ENCODE peak calls at places on chromosomes 12 and 14, in eight cellular contexts. N is transverse colon; C is foreskin fibroblast; E is NCI-H2081; H is progenitor cell of endocrine pancreas; D is ureter; X is central memory CD8-positive, alpha-beta T cell; G is cerebellar cortex. V is an unnamed sample.
A peak's percentile ranks its signal among the peaks of the same experiment; 100 is the strongest.

GRCh38 chr14:34931206-34931605 is 51.6 kb upstream of the SRP54 start:
- DNase-seq in X (peak; percentile 36), H (no peak), G (no peak), C (peak; percentile 52), D (peak; percentile 47), N (peak; percentile 20), E (no peak), V (no peak)

GRCh38 chr12:119176267-119177055 is 2.3 kb upstream of the HSPB8 start:
- DNase-seq in N (peak; percentile 81), X (no peak), G (no peak), E (peak; percentile 68), H (no peak), C (peak; percentile 73), D (peak; percentile 91), V (peak; percentile 81)

GRCh38 chr14:105852378-105853088 is 326.1 kb downstream of the TMEM121 start:
- DNase-seq in H (no peak), G (no peak), X (no peak), E (no peak), C (no peak), N (peak; percentile 5), D (no peak), V (peak; percentile 5)

GRCh38 chr14:23034498-23035302 is at the start of gene PSMB5:
- DNase-seq in N (peak; percentile 91), E (no peak), C (peak; percentile 96), G (peak; percentile 99), D (peak; percentile 93), H (peak; percentile 64), X (peak; percentile 85), V (peak; percentile 97)

GRCh38 chr14:66490143-66491111 is 4.3 kb downstream of the CCDC196 start:
- DNase-seq in X (no peak), N (no peak), H (no peak), C (no peak), G (no peak), D (no peak), E (no peak), V (no peak)

GRCh38 chr12:2268478-2269286 is 215.9 kb downstream of the CACNA1C start:
- DNase-seq in N (no peak), H (no peak), G (peak; percentile 76), C (peak; percentile 94), X (no peak), D (no peak), E (no peak), V (no peak)

GRCh38 chr12:18975933-18976332 is 153.6 kb upstream of the PLEKHA5 start:
- DNase-seq in G (no peak), N (no peak), E (no peak), H (no peak), X (no peak), C (no peak), D (no peak), V (no peak)

GRCh38 chr12:53159195-53159834 is 21.2 kb upstream of the ZNF740 start:
- DNase-seq in D (peak; percentile 91), H (peak; percentile 73), N (peak; percentile 90), X (peak; percentile 84), E (peak; percentile 84), G (peak; percentile 81), C (peak; percentile 89), V (peak; percentile 93)

GRCh38 chr12:115570271-115570777 is 707.2 kb downstream of the MED13L start:
- DNase-seq in H (no peak), E (no peak), G (no peak), N (no peak), X (no peak), D (no peak), C (peak; percentile 51), V (no peak)